ENCODE peak calls at places on chromosome 6, in nine cellular contexts. P is pancreas; E is mucosa of descending colon; F is fibroblast of lung; C is CD4-positive, alpha-beta T cell; X is right cardiac atrium; H is psoas muscle; M is A549; B is OCI-LY7. D is an unnamed sample.

GRCh38 chr6:148973809-148974208 is 227.0 kb downstream of the UST start:
- DNase-seq in X (no peak), P (no peak), M (peak; percentile 24), E (no peak), C (no peak), H (no peak), B (peak; percentile 12), F (peak; percentile 35), D (no peak)

GRCh38 chr6:27672113-27672799 is 199.4 kb upstream of the ZNF184 start:
- DNase-seq in P (no peak), C (no peak), E (no peak), B (no peak), H (no peak), M (no peak), X (no peak), F (peak; percentile 59), D (no peak)

GRCh38 chr6:36897629-36898028 is 11.9 kb downstream of the C6orf89 start:
- DNase-seq in M (no peak), P (no peak), H (no peak), X (no peak), F (no peak), C (no peak), E (no peak), B (peak; percentile 12), D (no peak)

GRCh38 chr6:122947355-122947754 is 48.7 kb upstream of the CLVS2 start:
- DNase-seq in B (no peak), X (no peak), H (no peak), E (no peak), F (no peak), M (peak; percentile 0), C (no peak), P (no peak), D (no peak)

GRCh38 chr6:130381459-130382380 is 15.9 kb downstream of the TMEM200A start:
- DNase-seq in X (no peak), C (peak; percentile 22), B (peak; percentile 9), F (no peak), H (no peak), E (no peak), P (no peak), M (no peak), D (no peak)

GRCh38 chr6:38517005-38517404 is 122.7 kb downstream of the BTBD9 start:
- DNase-seq in M (no peak), P (no peak), F (peak; percentile 31), H (no peak), B (no peak), C (no peak), E (no peak), X (no peak), D (no peak)

GRCh38 chr6:126721581-126722145 is 381.7 kb downstream of the CENPW start:
- DNase-seq in M (no peak), H (no peak), P (no peak), C (no peak), X (no peak), B (no peak), F (peak; percentile 96), E (no peak), D (no peak)

GRCh38 chr6:13274707-13275434 is 53.5 kb downstream of the TBC1D7 start:
- DNase-seq in E (no peak), C (no peak), P (no peak), B (no peak), F (no peak), M (no peak), X (no peak), H (no peak), D (no peak)

GRCh38 chr6:71645299-71645698 is 241.1 kb upstream of the RIMS1 start:
- DNase-seq in B (no peak), E (no peak), F (no peak), C (no peak), P (no peak), X (no peak), M (no peak), H (no peak), D (no peak)

GRCh38 chr6:113376847-113377165 is 480.3 kb upstream of the MARCKS start:
- DNase-seq in X (no peak), C (no peak), E (no peak), H (no peak), F (no peak), B (no peak), P (no peak), M (no peak), D (no peak)

GRCh38 chr6:136774228-136775041 is 17.8 kb downstream of the MAP3K5 start:
- DNase-seq in M (no peak), X (no peak), C (no peak), P (no peak), H (no peak), E (no peak), F (peak; percentile 71), B (no peak), D (no peak)

GRCh38 chr6:91669154-91669903 is 1082.5 kb upstream of the MAP3K7 start:
- DNase-seq in X (no peak), F (peak; percentile 24), E (no peak), P (no peak), B (no peak), C (no peak), H (no peak), M (no peak), D (no peak)

GRCh38 chr6:136284909-136285308 is 4.7 kb downstream of the BCLAF1 start:
- DNase-seq in F (peak; percentile 49), C (no peak), B (no peak), E (no peak), M (no peak), X (no peak), P (no peak), H (no peak), D (no peak)

DNA sequence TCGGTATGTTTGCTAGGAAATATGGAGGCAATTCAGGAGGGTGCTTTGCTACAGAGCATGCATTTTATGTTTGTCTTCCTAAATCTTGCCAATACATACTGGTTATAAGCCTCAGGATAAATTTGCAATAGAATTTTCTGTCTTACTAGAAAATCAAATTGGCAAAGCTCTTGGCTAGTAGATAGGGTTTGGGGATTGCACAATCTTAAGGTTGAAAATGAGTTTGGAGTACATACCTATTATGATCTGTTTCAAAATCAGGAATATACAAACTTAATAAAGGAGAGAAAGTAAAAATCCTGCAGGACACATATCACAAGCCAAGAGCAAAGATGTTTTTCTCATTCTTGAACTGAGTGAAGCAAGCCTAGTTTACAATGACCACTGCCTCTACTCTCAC is 751.2 kb downstream of the HDGFL1 start:
- DNase-seq in F (no peak), C (no peak), P (no peak), E (no peak), X (no peak), H (no peak), M (no peak), B (no peak), D (no peak)
- H3K9me3 ChIP-seq in F (no peaks in the 10 kb centered on the region), C (no peaks in the 10 kb centered on the region), P (no peaks in the 10 kb centered on the region), E (no peaks in the 10 kb centered on the region), X (no peaks in the 10 kb centered on the region), H (no peaks in the 10 kb centered on the region), M (no peaks in the 10 kb centered on the region), B (no peaks in the 10 kb centered on the region), D (no peaks in the 10 kb centered on the region)

DNA sequence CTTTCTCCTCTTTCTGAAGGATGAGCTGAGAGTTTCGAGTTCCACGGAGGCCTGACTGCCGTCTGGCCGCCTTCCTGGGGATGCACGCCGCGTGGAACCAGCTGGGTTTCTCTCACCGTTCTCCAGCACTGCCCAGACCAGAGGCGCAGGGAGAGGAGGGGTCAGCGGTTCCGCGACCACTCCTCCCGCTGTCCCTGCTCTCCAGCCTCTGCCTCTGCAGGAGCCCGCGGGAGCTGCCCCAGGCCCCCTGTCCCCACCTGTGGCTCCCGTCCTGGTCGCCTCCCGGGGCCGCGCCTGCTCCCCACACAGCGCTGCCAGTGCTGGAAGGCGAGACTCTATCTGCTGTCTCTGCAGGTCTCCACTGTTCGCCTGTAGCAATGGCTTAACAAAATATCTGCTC is 106.8 kb upstream of the AFDN start:
- DNase-seq in C (no peak), F (no peak), X (no peak), M (no peak), H (no peak), B (no peak), E (no peak), P (no peak), D (no peak)
- H3K9me3 ChIP-seq in C (peaks cover 10% of the 10 kb centered on the region), F (no peaks in the 10 kb centered on the region), X (no peaks in the 10 kb centered on the region), M (no peaks in the 10 kb centered on the region), H (no peaks in the 10 kb centered on the region), B (no peaks in the 10 kb centered on the region), E (no peaks in the 10 kb centered on the region), P (no peaks in the 10 kb centered on the region), D (no peaks in the 10 kb centered on the region)

GRCh38 chr6:6741264-6741663 is 152.7 kb downstream of the LY86 start:
- DNase-seq in B (no peak), F (no peak), C (no peak), M (no peak), X (no peak), H (no peak), E (no peak), P (no peak), D (no peak)
- H3K9me3 ChIP-seq in B (no peaks in the 10 kb centered on the region), F (no peaks in the 10 kb centered on the region), C (no peaks in the 10 kb centered on the region), M (no peaks in the 10 kb centered on the region), X (no peaks in the 10 kb centered on the region), H (no peaks in the 10 kb centered on the region), E (no peaks in the 10 kb centered on the region), P (no peaks in the 10 kb centered on the region), D (no peaks in the 10 kb centered on the region)

GRCh38 chr6:153328194-153328593 is 197.1 kb upstream of the RGS17 start:
- DNase-seq in E (no peak), M (no peak), F (no peak), X (no peak), H (no peak), P (no peak), C (no peak), B (no peak), D (no peak)

GRCh38 chr6:153334121-153334520 is 203.0 kb upstream of the RGS17 start:
- DNase-seq in F (no peak), P (no peak), M (no peak), C (no peak), X (no peak), B (no peak), E (no peak), H (no peak), D (no peak)
- H3K9me3 ChIP-seq in F (no peaks in the 10 kb centered on the region), P (no peaks in the 10 kb centered on the region), M (no peaks in the 10 kb centered on the region), C (no peaks in the 10 kb centered on the region), X (no peaks in the 10 kb centered on the region), B (no peaks in the 10 kb centered on the region), E (no peaks in the 10 kb centered on the region), H (no peaks in the 10 kb centered on the region), D (no peaks in the 10 kb centered on the region)

GRCh38 chr6:52937908-52938307 is 28.4 kb upstream of the GSTA3 start:
- DNase-seq in F (peak; percentile 43), B (no peak), H (no peak), M (no peak), P (no peak), E (no peak), X (no peak), C (no peak), D (no peak)

GRCh38 chr6:52946301-52946700 is 36.8 kb upstream of the GSTA3 start:
- DNase-seq in E (no peak), H (no peak), B (no peak), M (no peak), P (no peak), X (no peak), F (no peak), C (no peak), D (no peak)

DNA sequence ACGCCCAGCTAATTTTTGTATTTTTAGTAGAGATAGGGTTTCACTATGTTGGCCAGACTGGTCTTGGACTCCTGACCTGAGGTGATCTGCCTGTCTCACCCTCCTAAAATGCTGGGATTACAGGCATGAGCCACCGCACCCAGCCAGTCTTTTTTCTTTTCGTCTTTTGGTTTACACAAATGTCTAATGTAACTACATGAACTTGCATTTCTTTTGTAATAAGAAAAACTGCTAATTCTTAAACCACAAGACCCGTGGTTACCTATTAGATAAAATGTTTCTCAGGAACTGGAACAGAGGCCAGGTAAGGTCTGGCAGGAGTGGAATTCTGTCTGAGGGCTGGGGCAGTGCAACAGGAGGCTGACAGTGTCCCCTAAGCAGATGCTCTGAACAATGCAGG is 32.7 kb upstream of the GSTA3 start:
- DNase-seq in E (no peak), F (no peak), X (no peak), P (no peak), M (no peak), C (no peak), B (no peak), H (no peak), D (no peak)
- H3K9me3 ChIP-seq in E (no peaks in the 10 kb centered on the region), F (no peaks in the 10 kb centered on the region), X (no peaks in the 10 kb centered on the region), P (no peaks in the 10 kb centered on the region), M (no peaks in the 10 kb centered on the region), C (no peaks in the 10 kb centered on the region), B (no peaks in the 10 kb centered on the region), H (no peaks in the 10 kb centered on the region), D (no peaks in the 10 kb centered on the region)